ENCODE peak calls at places on chromosomes 16 and 17, in six cellular contexts. One of them, this sample, is unnamed.
A peak's percentile ranks its signal among the peaks of the same experiment; 100 is the strongest.

GRCh38 chr17:68302666-68303065 is 11.4 kb downstream of the ARSG start:
- DNase-seq in H1: no peak
- DNase-seq in neuronal stem cell: no peak
- DNase-seq in trophoblast cell: no peak
- DNase-seq in mesenchymal stem cell: no peak
- DNase-seq in IMR-90: no peak
- DNase-seq in this sample: no peak

GRCh38 chr16:117381-118365 is 20.8 kb downstream of the NPRL3 start:
- DNase-seq in trophoblast cell: peak; percentile 33
- DNase-seq in H1: peak; percentile 94
- DNase-seq in neuronal stem cell: peak; percentile 33
- DNase-seq in mesenchymal stem cell: peak; percentile 60
- DNase-seq in IMR-90: peak; percentile 20
- DNase-seq in this sample: peak; percentile 81

GRCh38 chr16:25553711-25554436 is 137.9 kb upstream of the HS3ST4 start:
- DNase-seq in mesenchymal stem cell: no peak
- DNase-seq in H1: no peak
- DNase-seq in trophoblast cell: no peak
- DNase-seq in neuronal stem cell: no peak
- DNase-seq in IMR-90: peak; percentile 17
- DNase-seq in this sample: peak; percentile 31

GRCh38 chr16:15708997-15709396 is 59.0 kb downstream of the NDE1 start:
- DNase-seq in trophoblast cell: no peak
- DNase-seq in H1: no peak
- DNase-seq in IMR-90: no peak
- DNase-seq in mesenchymal stem cell: no peak
- DNase-seq in neuronal stem cell: no peak
- DNase-seq in this sample: no peak

GRCh38 chr17:76727745-76728456 is 1.3 kb downstream of the METTL23 start:
- DNase-seq in trophoblast cell: no peak
- DNase-seq in mesenchymal stem cell: peak; percentile 68
- DNase-seq in neuronal stem cell: no peak
- DNase-seq in H1: no peak
- DNase-seq in IMR-90: no peak
- DNase-seq in this sample: no peak

GRCh38 chr17:59649886-59650285 is 30.2 kb downstream of the CLTC start:
- DNase-seq in neuronal stem cell: no peak
- DNase-seq in mesenchymal stem cell: no peak
- DNase-seq in IMR-90: peak; percentile 52
- DNase-seq in H1: no peak
- DNase-seq in trophoblast cell: no peak
- DNase-seq in this sample: no peak

GRCh38 chr16:81148277-81148676 is 52.1 kb upstream of the GCSH start:
- DNase-seq in IMR-90: no peak
- DNase-seq in trophoblast cell: no peak
- DNase-seq in H1: no peak
- DNase-seq in neuronal stem cell: peak; percentile 15
- DNase-seq in mesenchymal stem cell: no peak
- DNase-seq in this sample: no peak

GRCh38 chr17:68320311-68320865 is 29.1 kb downstream of the ARSG start:
- DNase-seq in IMR-90: no peak
- DNase-seq in trophoblast cell: no peak
- DNase-seq in mesenchymal stem cell: no peak
- DNase-seq in neuronal stem cell: no peak
- DNase-seq in H1: no peak
- DNase-seq in this sample: peak; percentile 51

GRCh38 chr17:68198931-68199836 is 48.7 kb upstream of the AMZ2 start:
- DNase-seq in trophoblast cell: peak; percentile 32
- DNase-seq in mesenchymal stem cell: no peak
- DNase-seq in IMR-90: no peak
- DNase-seq in H1: peak; percentile 76
- DNase-seq in neuronal stem cell: no peak
- DNase-seq in this sample: peak; percentile 74

GRCh38 chr16:57361384-57361783 is 2.8 kb downstream of the CCL22 start:
- DNase-seq in neuronal stem cell: no peak
- DNase-seq in mesenchymal stem cell: no peak
- DNase-seq in H1: no peak
- DNase-seq in IMR-90: no peak
- DNase-seq in trophoblast cell: no peak
- DNase-seq in this sample: no peak

GRCh38 chr17:37142294-37142944 is 193.7 kb downstream of the AATF start:
- DNase-seq in trophoblast cell: no peak
- DNase-seq in neuronal stem cell: no peak
- DNase-seq in mesenchymal stem cell: no peak
- DNase-seq in IMR-90: no peak
- DNase-seq in H1: no peak
- DNase-seq in this sample: no peak

GRCh38 chr17:11144358-11145233 is 96.4 kb upstream of the SHISA6 start:
- DNase-seq in mesenchymal stem cell: no peak
- DNase-seq in H1: peak; percentile 49
- DNase-seq in IMR-90: no peak
- DNase-seq in neuronal stem cell: peak; percentile 39
- DNase-seq in trophoblast cell: peak; percentile 15
- DNase-seq in this sample: peak; percentile 65

GRCh38 chr16:75351183-75351582 is 82.1 kb downstream of the CFDP1 start:
- DNase-seq in neuronal stem cell: no peak
- DNase-seq in trophoblast cell: no peak
- DNase-seq in H1: no peak
- DNase-seq in IMR-90: peak; percentile 80
- DNase-seq in mesenchymal stem cell: peak; percentile 84
- DNase-seq in this sample: no peak

GRCh38 chr16:84699147-84699711 is 571 bp upstream of the USP10 start:
- DNase-seq in IMR-90: no peak
- DNase-seq in neuronal stem cell: no peak
- DNase-seq in trophoblast cell: no peak
- DNase-seq in H1: no peak
- DNase-seq in mesenchymal stem cell: no peak
- DNase-seq in this sample: no peak

GRCh38 chr17:46873941-46874645 is 22.7 kb downstream of the WNT9B start:
- DNase-seq in IMR-90: no peak
- DNase-seq in neuronal stem cell: no peak
- DNase-seq in H1: no peak
- DNase-seq in trophoblast cell: no peak
- DNase-seq in mesenchymal stem cell: no peak
- DNase-seq in this sample: no peak

GRCh38 chr16:25279491-25279890 is 21.8 kb upstream of the ZKSCAN2 start:
- DNase-seq in H1: no peak
- DNase-seq in IMR-90: no peak
- DNase-seq in mesenchymal stem cell: no peak
- DNase-seq in neuronal stem cell: no peak
- DNase-seq in trophoblast cell: no peak
- DNase-seq in this sample: no peak

GRCh38 chr16:81602792-81603191 is 158.2 kb downstream of the CMIP start:
- DNase-seq in neuronal stem cell: no peak
- DNase-seq in mesenchymal stem cell: no peak
- DNase-seq in H1: no peak
- DNase-seq in trophoblast cell: no peak
- DNase-seq in IMR-90: no peak
- DNase-seq in this sample: no peak

GRCh38 chr16:85526132-85526731 is 86.9 kb upstream of the GSE1 start:
- DNase-seq in H1: no peak
- DNase-seq in mesenchymal stem cell: no peak
- DNase-seq in trophoblast cell: peak; percentile 60
- DNase-seq in IMR-90: no peak
- DNase-seq in neuronal stem cell: no peak
- DNase-seq in this sample: no peak

GRCh38 chr16:50121278-50121677 is 31.8 kb upstream of the TENT4B start:
- DNase-seq in mesenchymal stem cell: no peak
- DNase-seq in neuronal stem cell: no peak
- DNase-seq in IMR-90: no peak
- DNase-seq in H1: no peak
- DNase-seq in trophoblast cell: no peak
- DNase-seq in this sample: no peak

GRCh38 chr17:8300629-8301242 is 5.5 kb upstream of the SLC25A35 start:
- DNase-seq in IMR-90: peak; percentile 64
- DNase-seq in trophoblast cell: peak; percentile 62
- DNase-seq in H1: peak; percentile 63
- DNase-seq in mesenchymal stem cell: peak; percentile 70
- DNase-seq in neuronal stem cell: peak; percentile 51
- DNase-seq in this sample: peak; percentile 89

GRCh38 chr17:7356072-7356549 is 1.2 kb downstream of the TMEM95 start:
- DNase-seq in IMR-90: peak; percentile 53
- DNase-seq in H1: peak; percentile 97
- DNase-seq in trophoblast cell: peak; percentile 87
- DNase-seq in neuronal stem cell: peak; percentile 76
- DNase-seq in mesenchymal stem cell: peak; percentile 67
- DNase-seq in this sample: peak; percentile 98

GRCh38 chr16:30359871-30360170 is 4.7 kb upstream of the CD2BP2 start:
- DNase-seq in mesenchymal stem cell: no peak
- DNase-seq in neuronal stem cell: no peak
- DNase-seq in IMR-90: no peak
- DNase-seq in trophoblast cell: peak; percentile 94
- DNase-seq in H1: no peak
- DNase-seq in this sample: no peak

GRCh38 chr16:84331998-84332780 is 36.1 kb upstream of the ATP2C2 start:
- DNase-seq in H1: no peak
- DNase-seq in IMR-90: no peak
- DNase-seq in trophoblast cell: peak; percentile 47
- DNase-seq in mesenchymal stem cell: no peak
- DNase-seq in neuronal stem cell: no peak
- DNase-seq in this sample: no peak

GRCh38 chr17:61117983-61118382 is 281.7 kb upstream of the TBX2 start:
- DNase-seq in H1: no peak
- DNase-seq in IMR-90: no peak
- DNase-seq in trophoblast cell: no peak
- DNase-seq in mesenchymal stem cell: no peak
- DNase-seq in neuronal stem cell: no peak
- DNase-seq in this sample: no peak

DNA sequence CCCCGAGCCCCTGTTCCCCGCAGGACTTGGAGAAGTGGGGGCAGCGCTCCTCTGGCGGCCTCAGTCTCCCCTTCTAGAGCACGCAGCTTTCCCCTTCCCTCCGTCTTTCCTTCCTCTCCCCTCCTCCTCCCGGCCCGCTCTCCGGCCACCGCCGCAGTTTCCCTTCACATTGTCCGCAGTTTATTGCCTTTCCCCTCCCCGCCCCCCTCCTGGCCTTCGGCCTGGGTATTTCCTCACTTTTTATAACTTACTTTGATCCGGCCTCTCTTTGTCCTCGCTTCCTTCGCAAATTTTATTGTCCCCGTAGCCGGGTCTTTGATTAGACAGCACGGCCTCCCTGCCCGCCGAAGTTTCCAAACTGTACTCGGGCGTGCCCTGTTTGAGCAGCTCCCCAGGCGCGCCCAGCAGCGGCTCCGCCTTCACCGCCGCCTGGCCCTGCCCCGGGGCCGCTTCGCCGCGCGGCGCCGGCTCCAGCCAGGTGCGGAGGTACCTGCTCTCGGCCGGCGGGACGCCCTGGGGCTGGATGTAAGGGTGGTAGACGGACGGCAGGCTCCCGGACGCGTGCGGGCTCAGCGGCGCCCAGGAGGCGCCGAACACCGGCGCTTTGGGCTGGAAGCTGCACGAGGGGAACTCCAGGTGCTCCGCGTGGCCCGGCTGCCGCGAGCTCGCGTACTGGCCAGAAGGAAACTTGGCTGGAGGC is 506 bp downstream of the HOXB9 start:
- DNase-seq in H1: peak; percentile 77
- DNase-seq in neuronal stem cell: no peak
- DNase-seq in mesenchymal stem cell: peak; percentile 92
- DNase-seq in trophoblast cell: peak; percentile 63
- DNase-seq in IMR-90: no peak
- DNase-seq in this sample: peak; percentile 75
- H4K91ac ChIP-seq in H1: no peak overlapping the region
- H4K91ac ChIP-seq in neuronal stem cell: no peak overlapping the region
- H4K91ac ChIP-seq in mesenchymal stem cell: peak overlapping the region; percentile 72
- H4K91ac ChIP-seq in trophoblast cell: no peak overlapping the region
- H4K91ac ChIP-seq in IMR-90: no peak overlapping the region
- H4K91ac ChIP-seq in this sample: no peak overlapping the region

DNA sequence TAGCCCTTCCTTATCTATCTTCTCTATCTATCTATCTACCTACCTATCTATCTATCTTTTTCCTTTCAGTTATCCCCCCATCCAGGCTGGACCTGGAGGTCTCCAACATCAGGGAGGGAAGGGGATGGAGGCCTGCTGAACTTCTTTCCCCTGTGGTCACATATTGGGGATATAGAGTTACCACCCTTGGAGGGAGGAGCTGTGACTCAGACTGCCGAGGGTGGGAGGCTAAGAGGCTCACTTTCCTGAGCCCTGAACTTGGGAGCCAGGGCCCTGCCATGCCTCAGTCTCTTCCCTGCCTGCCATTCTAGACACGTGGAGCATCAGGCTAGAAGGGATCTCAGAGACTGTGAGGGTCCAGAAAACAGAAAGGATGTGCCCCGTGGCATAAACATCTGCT is 8.4 kb downstream of the LRRC3C start:
- DNase-seq in H1: no peak
- DNase-seq in neuronal stem cell: no peak
- DNase-seq in IMR-90: peak; percentile 55
- DNase-seq in trophoblast cell: no peak
- DNase-seq in mesenchymal stem cell: no peak
- DNase-seq in this sample: no peak
- H4K91ac ChIP-seq in H1: no peak overlapping the region
- H4K91ac ChIP-seq in neuronal stem cell: no peak overlapping the region
- H4K91ac ChIP-seq in IMR-90: peak overlapping the region; percentile 27
- H4K91ac ChIP-seq in trophoblast cell: no peak overlapping the region
- H4K91ac ChIP-seq in mesenchymal stem cell: no peak overlapping the region
- H4K91ac ChIP-seq in this sample: no peak overlapping the region

DNA sequence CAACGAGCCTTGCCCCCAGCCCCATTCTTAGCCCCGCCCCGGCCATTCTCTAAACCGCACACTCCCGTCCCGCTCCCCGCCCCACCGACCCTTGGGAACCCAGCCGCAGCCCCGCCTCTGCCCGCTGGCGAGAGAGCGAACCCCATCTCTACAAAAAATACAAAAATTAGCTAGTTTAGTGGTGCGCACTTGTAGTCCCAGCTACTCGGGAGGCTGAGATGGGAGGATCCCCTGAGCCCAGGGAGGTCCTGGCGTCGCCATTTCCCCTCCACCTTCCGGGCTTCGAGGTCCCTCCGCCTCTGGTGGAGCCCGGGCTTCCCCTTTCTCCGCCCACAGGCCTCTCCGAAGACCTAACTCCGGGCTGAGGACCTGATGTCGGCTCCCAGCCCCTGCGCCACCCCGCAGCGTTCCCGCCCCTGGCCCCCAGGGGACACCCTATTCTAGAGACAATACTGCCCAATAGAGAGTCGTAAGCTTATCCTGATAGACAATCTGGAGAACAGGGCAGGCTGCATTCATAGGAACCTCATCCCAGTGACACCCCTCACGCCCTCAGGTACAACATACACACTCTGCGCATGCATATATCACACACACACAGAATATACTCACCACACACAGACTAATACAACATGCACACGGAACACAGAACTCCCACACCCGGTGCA is 483 bp upstream of the PROCA1 start:
- DNase-seq in trophoblast cell: peak; percentile 18
- DNase-seq in neuronal stem cell: no peak
- DNase-seq in H1: peak; percentile 85
- DNase-seq in mesenchymal stem cell: peak; percentile 55
- DNase-seq in IMR-90: no peak
- DNase-seq in this sample: peak; percentile 87
- H4K91ac ChIP-seq in trophoblast cell: peak overlapping the region; percentile 99
- H4K91ac ChIP-seq in neuronal stem cell: no peak overlapping the region
- H4K91ac ChIP-seq in H1: peak overlapping the region; percentile 89
- H4K91ac ChIP-seq in mesenchymal stem cell: peak overlapping the region; percentile 67
- H4K91ac ChIP-seq in IMR-90: no peak overlapping the region
- H4K91ac ChIP-seq in this sample: no peak overlapping the region

DNA sequence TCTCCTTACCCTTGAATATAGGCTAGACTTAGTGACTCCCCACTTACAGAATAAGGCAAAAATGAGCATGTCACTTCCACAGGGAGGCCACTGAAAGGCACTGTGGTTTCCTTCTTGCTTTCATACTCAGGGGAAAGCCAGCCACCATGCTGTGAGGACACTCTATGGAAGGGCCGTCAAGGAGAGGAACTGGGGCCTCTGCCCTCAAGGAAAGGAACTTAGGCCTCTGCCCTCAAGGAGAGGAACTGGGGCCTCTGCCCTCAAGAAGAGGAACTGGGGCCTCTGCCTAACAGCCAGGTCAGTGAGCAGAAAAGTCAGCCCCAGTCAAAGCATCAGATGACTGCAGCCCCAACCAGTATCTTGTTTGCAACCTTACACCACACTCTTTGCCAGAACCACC is 30.1 kb downstream of the VPS35 start:
- DNase-seq in neuronal stem cell: no peak
- DNase-seq in trophoblast cell: no peak
- DNase-seq in H1: no peak
- DNase-seq in IMR-90: no peak
- DNase-seq in mesenchymal stem cell: no peak
- DNase-seq in this sample: no peak
- H4K91ac ChIP-seq in neuronal stem cell: no peak overlapping the region
- H4K91ac ChIP-seq in trophoblast cell: no peak overlapping the region
- H4K91ac ChIP-seq in H1: no peak overlapping the region
- H4K91ac ChIP-seq in IMR-90: no peak overlapping the region
- H4K91ac ChIP-seq in mesenchymal stem cell: no peak overlapping the region
- H4K91ac ChIP-seq in this sample: no peak overlapping the region

This sample was measured in H9.